ENCODE peak calls at places on chromosomes 4 and X, in four cellular contexts. L, M, S and J are unnamed samples.
A peak's percentile ranks its signal among the peaks of the same experiment; 100 is the strongest.

GRCh38 chr4:121198261-121198660 is 34.1 kb upstream of the TNIP3 start:
- DNase-seq in L (no peak), M (no peak), S (no peak), J (no peak)

GRCh38 chr4:149531861-149532260 is 283.8 kb downstream of the IQCM start:
- DNase-seq in L (no peak), M (no peak), S (no peak), J (no peak)

GRCh38 chr4:164876680-164877324 is at the start of gene APELA:
- DNase-seq in L (no peak), M (peak; percentile 77), S (peak; percentile 64), J (no peak)

GRCh38 chrX:155259752-155260151 is 4.5 kb downstream of the RAB39B start:
- DNase-seq in L (no peak), M (no peak), S (no peak), J (no peak)

GRCh38 chrX:40947276-40947675 is 138.0 kb upstream of the USP9X start:
- DNase-seq in L (no peak), M (no peak), S (no peak), J (no peak)

GRCh38 chr4:148926861-148927260 is 484.6 kb upstream of the NR3C2 start:
- DNase-seq in L (peak; percentile 55), M (no peak), S (no peak), J (no peak)

GRCh38 chr4:85946821-85947220 is 413.0 kb downstream of the MAPK10 start:
- DNase-seq in L (no peak), M (no peak), S (no peak), J (no peak)

GRCh38 chrX:30913556-30913955 is 24.5 kb upstream of the TAB3 start:
- DNase-seq in L (no peak), M (no peak), S (no peak), J (no peak)

GRCh38 chr4:102139132-102139573 is 206.1 kb downstream of the SLC39A8 start:
- DNase-seq in L (no peak), M (no peak), S (no peak), J (no peak)

GRCh38 chr4:5118091-5118786 is 67.0 kb downstream of the STK32B start:
- DNase-seq in L (no peak), M (no peak), S (no peak), J (no peak)

GRCh38 chr4:101670897-101671296 is 119.6 kb upstream of the BANK1 start:
- DNase-seq in L (no peak), M (no peak), S (no peak), J (no peak)

GRCh38 chr4:183326853-183327252 is 4.6 kb upstream of the CLDN24 start:
- DNase-seq in L (no peak), M (no peak), S (no peak), J (no peak)

GRCh38 chr4:186701273-186701672 is 22.4 kb downstream of the FAT1 start:
- DNase-seq in L (no peak), M (peak; percentile 80), S (peak; percentile 87), J (no peak)

GRCh38 chr4:41540687-41541086 is 2.7 kb downstream of the LIMCH1 start:
- DNase-seq in L (no peak), M (no peak), S (no peak), J (no peak)

GRCh38 chr4:47640911-47641310 is 155.8 kb downstream of the ATP10D start:
- DNase-seq in L (no peak), M (no peak), S (no peak), J (no peak)

GRCh38 chr4:88291003-88291402 is 6.6 kb upstream of the PPM1K start:
- DNase-seq in L (no peak), M (peak; percentile 21), S (no peak), J (peak; percentile 58)

DNA sequence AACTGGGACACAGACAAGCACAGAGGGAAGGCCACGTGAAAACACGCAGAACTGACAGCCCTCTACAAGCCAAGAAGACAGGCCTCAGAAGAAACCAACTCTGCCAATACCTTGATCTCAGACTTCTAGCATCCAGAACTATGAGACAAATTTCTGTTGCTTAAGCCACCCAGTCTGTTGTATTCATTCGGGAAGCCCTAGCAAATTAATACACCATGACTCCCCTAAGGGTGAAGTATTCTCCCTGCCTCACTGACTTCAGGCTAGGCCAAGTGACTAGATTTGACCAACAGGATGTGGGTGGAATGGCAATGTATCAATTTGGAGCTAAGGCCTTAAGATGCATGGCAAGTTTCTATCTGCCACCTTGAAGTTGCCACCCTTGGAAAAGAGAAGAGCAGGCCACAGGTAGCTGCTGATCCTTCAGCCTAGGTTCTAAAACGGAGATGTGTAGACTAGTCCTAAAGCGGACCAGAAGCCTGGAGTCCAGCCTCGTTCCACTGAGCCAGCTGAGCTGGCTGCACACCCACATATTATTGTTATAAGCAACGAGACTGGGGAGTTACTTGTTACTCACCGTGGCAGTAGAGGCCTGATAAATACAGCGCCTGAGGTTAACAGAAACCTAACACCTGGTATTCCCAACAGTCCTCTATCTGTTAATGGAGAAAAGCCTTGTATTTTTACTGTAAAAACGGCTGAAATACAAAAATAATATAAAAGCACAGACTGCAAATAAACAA is 16.5 kb downstream of the SCARB2 start:
- DNase-seq in L (no peak), M (no peak), S (no peak), J (no peak)
- H3K4me1 ChIP-seq in L (peaks cover 64% of the 10 kb centered on the region), M (peaks cover 30% of the 10 kb centered on the region), S (no peaks in the 10 kb centered on the region), J (peaks cover 16% of the 10 kb centered on the region)

GRCh38 chr4:87031946-87032345 is 97.1 kb downstream of the AFF1 start:
- DNase-seq in L (no peak), M (no peak), S (no peak), J (no peak)
- H3K4me1 ChIP-seq in L (peaks cover 83% of the 10 kb centered on the region), M (peaks cover 78% of the 10 kb centered on the region), S (peaks cover 60% of the 10 kb centered on the region), J (peaks cover 29% of the 10 kb centered on the region)

DNA sequence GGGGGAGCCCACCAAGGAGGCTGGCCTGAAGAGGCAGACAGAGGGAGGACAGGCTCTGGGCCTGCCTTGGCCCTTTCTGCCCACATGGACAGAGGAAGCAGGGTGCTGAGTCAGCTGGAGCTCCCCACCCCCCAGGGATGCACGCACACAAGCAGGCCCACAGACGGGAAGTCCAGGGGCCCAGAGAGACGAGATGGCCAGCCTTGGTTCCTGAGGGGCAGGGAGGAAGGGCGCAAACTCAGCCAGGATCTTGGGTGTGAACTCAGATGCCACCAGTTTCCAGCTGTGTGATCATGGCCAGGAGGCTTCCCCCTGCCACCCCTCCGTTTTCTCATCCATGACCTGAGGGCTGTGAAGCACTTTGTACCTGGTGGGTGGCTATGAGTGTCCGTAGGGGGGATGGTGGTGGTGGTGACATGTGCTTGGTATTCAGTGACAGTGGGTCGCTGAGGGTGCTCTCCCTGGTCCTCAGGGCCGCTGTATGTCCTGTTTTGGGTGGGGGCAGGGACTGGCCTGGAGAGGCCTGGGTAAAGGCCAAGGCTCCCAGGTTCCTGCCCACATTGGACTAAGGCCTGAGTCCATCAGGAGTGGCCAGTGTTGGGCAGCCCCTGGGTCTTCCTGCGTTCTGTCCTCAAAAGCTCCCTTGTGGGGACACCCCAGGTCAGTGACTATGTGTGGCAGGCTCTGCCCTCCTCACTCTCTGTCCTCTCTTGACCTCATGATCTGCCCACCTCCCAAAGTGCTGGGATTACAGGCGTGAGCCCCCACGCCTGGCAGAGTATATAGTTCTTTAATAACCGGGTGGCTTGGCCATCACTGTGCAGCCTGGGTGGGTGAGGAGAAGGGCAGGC is 2.0 kb downstream of the SH3BP2 start:
- DNase-seq in L (peak; percentile 59), M (no peak), S (peak; percentile 44), J (no peak)
- H3K4me1 ChIP-seq in L (peaks cover 35% of the 10 kb centered on the region), M (peaks cover 15% of the 10 kb centered on the region), S (peaks cover 5% of the 10 kb centered on the region), J (peaks cover 9% of the 10 kb centered on the region)

DNA sequence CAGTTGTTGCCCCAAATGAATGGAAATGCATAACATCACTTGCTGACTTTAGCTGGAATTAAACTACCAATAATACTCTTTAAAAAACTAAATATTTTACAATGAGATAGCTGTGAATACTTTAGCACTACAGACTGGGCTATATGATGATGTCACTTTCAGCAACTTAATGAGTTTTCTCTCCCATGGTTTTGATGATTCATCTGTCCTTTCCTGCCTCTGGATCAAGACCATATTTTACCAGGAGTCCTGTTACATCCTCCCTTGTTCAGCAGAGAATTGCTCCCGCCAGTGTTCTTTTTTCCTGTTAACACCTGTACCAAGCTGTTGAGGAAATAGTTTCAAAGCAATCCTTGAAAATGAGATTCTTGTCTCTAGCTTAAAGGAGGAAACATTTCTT is 543.0 kb downstream of the SPRY1 start:
- DNase-seq in L (no peak), M (no peak), S (no peak), J (no peak)
- H3K4me1 ChIP-seq in L (no peaks in the 10 kb centered on the region), M (peaks cover 3% of the 10 kb centered on the region), S (no peaks in the 10 kb centered on the region), J (no peaks in the 10 kb centered on the region)

GRCh38 chrX:65707153-65707552 is 39.7 kb downstream of the MSN start:
- DNase-seq in L (no peak), M (no peak), S (peak; percentile 43), J (no peak)
- H3K4me1 ChIP-seq in L (no peaks in the 10 kb centered on the region), M (no peaks in the 10 kb centered on the region), S (peaks cover 6% of the 10 kb centered on the region), J (peaks cover 7% of the 10 kb centered on the region)

DNA sequence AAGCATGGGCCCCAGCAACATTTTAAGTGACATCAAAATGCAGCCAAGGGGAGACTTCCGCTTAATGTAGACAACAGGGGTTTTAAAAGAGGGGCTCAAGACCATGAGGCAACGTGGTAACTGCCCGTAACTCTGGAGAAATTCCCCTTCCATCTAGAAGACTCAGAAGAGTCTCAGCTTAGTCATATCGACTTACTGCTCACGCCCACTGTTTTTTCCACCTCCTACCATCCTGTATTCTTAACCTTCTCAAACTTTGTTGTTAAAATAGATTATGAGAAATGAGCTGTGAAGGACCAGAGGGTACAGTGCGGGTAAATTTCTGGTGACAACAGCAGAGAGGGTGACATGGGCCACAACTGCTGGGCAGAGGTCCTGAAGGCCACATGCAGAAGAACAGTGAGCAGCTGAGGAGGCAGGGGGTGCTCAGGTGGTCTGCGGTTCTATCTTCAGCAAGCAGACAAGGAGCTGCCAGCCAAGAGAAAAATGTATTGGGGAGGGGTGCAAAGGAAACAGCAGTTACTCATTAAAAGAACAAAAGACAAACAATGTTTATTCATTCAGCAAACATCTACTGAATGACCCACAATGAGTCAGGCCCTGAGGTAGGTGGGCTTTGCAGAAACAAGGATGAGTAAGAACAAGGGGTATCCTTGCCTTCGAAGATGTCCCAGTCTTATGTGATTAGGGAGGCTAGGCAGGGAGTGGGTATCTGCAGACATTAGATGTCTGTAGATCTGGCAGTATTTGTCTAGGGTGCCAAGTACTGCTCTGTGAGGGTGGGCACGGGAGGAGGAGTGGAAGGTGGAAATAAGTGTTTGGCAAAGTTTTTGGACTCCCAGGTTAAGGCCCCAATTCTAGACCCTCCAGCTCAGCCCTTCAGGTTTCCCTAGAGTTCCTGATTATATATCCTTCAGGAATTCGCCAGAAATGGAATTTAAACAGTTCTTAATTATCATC is 175.3 kb downstream of the TSPAN5 start:
- DNase-seq in L (no peak), M (no peak), S (no peak), J (no peak)
- H3K4me1 ChIP-seq in L (no peaks in the 10 kb centered on the region), M (no peaks in the 10 kb centered on the region), S (no peaks in the 10 kb centered on the region), J (no peaks in the 10 kb centered on the region)

DNA sequence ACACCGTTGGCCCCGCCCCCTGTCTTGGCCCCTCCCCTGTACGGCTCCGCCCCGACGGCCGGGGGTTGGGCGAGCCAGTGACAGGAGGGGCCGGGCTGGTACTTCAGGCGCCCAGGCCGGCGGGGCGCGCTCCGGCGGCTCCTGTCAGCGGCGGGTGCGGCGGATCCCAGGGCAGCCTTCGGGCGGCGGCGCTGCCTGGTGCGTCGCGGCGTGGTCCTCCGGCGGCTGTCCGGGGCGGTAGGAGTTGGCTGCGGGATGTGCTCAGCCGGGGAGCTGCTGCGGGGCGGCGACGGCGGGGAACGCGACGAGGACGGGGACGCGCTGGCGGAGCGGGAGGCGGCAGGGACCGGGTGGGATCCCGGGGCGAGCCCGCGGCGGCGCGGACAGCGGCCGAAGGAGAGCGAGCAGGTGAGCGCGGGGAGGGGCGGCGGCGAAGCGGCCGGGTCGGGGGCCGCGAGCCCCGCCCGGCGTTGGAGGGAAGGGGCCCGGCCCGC is at the start of gene FAM241A:
- DNase-seq in L (peak; percentile 95), M (peak; percentile 92), S (peak; percentile 96), J (peak; percentile 85)
- H3K4me1 ChIP-seq in L (no peaks in the 10 kb centered on the region), M (peaks cover 5% of the 10 kb centered on the region), S (no peaks in the 10 kb centered on the region), J (no peaks in the 10 kb centered on the region)

GRCh38 chr4:7770675-7771050 is 169.0 kb downstream of the AFAP1 start:
- DNase-seq in L (no peak), M (no peak), S (no peak), J (no peak)
- H3K4me1 ChIP-seq in L (no peaks in the 10 kb centered on the region), M (no peaks in the 10 kb centered on the region), S (no peaks in the 10 kb centered on the region), J (no peaks in the 10 kb centered on the region)